ENCODE peak calls at places on chromosomes 1 and 21, in ten cellular contexts. Z is progenitor cell of endocrine pancreas; H is LHCN-M2; J is stimulated activated CD4-positive, alpha-beta T cell treated with anti-CD3 and anti-CD28 coated beads, Interleukin-4, amount 100 ng/mL, for 48 hours; N is fibroblast of the conjunctiva; W is upper lobe of right lung; M is CD4-positive, alpha-beta T cell; O is astrocyte of the cerebellum; S is activated T-cell treated with anti-CD3 and anti-CD28 coated beads for 1 hour; C is NCI-H1417 treated with DMSO at 0.1 percent for 48 hours. E is an unnamed sample.

GRCh38 chr1:184482113-184482512 is 95.3 kb downstream of the C1orf21 start:
- DNase-seq in Z (no peak), H (no peak), J (no peak), N (peak; percentile 16), W (no peak), M (no peak), O (no peak), S (no peak), C (no peak), E (no peak)

GRCh38 chr1:85328713-85329376 is 52.4 kb upstream of the BCL10 start:
- DNase-seq in Z (no peak), H (peak; percentile 99), J (no peak), N (peak; percentile 73), W (no peak), M (no peak), O (peak; percentile 95), S (no peak), C (no peak), E (no peak)

GRCh38 chr1:244868484-244869363 is 4.4 kb upstream of the HNRNPU start:
- DNase-seq in Z (no peak), H (no peak), J (no peak), N (no peak), W (no peak), M (no peak), O (no peak), S (no peak), C (no peak), E (no peak)

GRCh38 chr1:66374561-66375111 is 159.3 kb upstream of the SGIP1 start:
- DNase-seq in Z (no peak), H (peak; percentile 91), J (no peak), N (no peak), W (no peak), M (no peak), O (peak; percentile 59), S (no peak), C (no peak), E (no peak)

GRCh38 chr1:183758913-183759312 is 46.0 kb upstream of the RGL1 start:
- DNase-seq in Z (no peak), H (no peak), J (no peak), N (no peak), W (no peak), M (no peak), O (no peak), S (no peak), C (no peak), E (no peak)

GRCh38 chr1:222331340-222331739 is 216.6 kb downstream of the HHIPL2 start:
- DNase-seq in Z (no peak), H (peak; percentile 19), J (no peak), N (no peak), W (no peak), M (no peak), O (peak; percentile 8), S (no peak), C (no peak), E (no peak)

GRCh38 chr1:53295746-53296722 is 31.8 kb downstream of the LRP8 start:
- DNase-seq in Z (no peak), H (no peak), J (no peak), N (no peak), W (peak; percentile 72), M (no peak), O (no peak), S (no peak), C (no peak), E (no peak)

GRCh38 chr1:242178924-242179708 is 180.2 kb upstream of the MAP1LC3C start:
- DNase-seq in Z (no peak), H (no peak), J (no peak), N (no peak), W (no peak), M (no peak), O (no peak), S (no peak), C (no peak), E (peak; percentile 68)

GRCh38 chr1:24498589-24498988 is 4.0 kb upstream of the RCAN3 start:
- DNase-seq in Z (no peak), H (no peak), J (no peak), N (no peak), W (no peak), M (no peak), O (no peak), S (no peak), C (no peak), E (no peak)

GRCh38 chr1:41647202-41648135 is 163.0 kb upstream of the EDN2 start:
- DNase-seq in Z (no peak), H (no peak), J (no peak), N (no peak), W (no peak), M (no peak), O (no peak), S (no peak), C (no peak), E (no peak)

GRCh38 chr1:182598296-182598695 is 5.9 kb downstream of the RGS16 start:
- DNase-seq in Z (no peak), H (no peak), J (no peak), N (no peak), W (no peak), M (no peak), O (no peak), S (no peak), C (no peak), E (no peak)

GRCh38 chr1:228228601-228229074 is 20.8 kb downstream of the OBSCN start:
- DNase-seq in Z (no peak), H (peak; percentile 84), J (no peak), N (peak; percentile 27), W (no peak), M (no peak), O (peak; percentile 11), S (no peak), C (no peak), E (no peak)

GRCh38 chr21:38219049-38219628 is 37.7 kb upstream of the KCNJ15 start:
- DNase-seq in Z (peak; percentile 25), H (peak; percentile 88), J (peak; percentile 56), N (peak; percentile 61), W (peak; percentile 77), M (peak; percentile 55), O (peak; percentile 65), S (peak; percentile 47), C (peak; percentile 40), E (no peak)

GRCh38 chr1:50430010-50430405 is 6.8 kb upstream of the DMRTA2 start:
- DNase-seq in Z (no peak), H (no peak), J (no peak), N (no peak), W (no peak), M (no peak), O (no peak), S (no peak), C (no peak), E (no peak)

GRCh38 chr21:31616216-31616615 is 43.3 kb upstream of the SOD1 start:
- DNase-seq in Z (no peak), H (no peak), J (no peak), N (no peak), W (no peak), M (no peak), O (no peak), S (no peak), C (no peak), E (no peak)

GRCh38 chr1:181604482-181604881 is 121.2 kb downstream of the CACNA1E start:
- DNase-seq in Z (no peak), H (no peak), J (no peak), N (no peak), W (no peak), M (no peak), O (no peak), S (no peak), C (no peak), E (no peak)

GRCh38 chr1:234617986-234618725 is 8.2 kb upstream of the IRF2BP2 start:
- DNase-seq in Z (no peak), H (peak; percentile 97), J (no peak), N (no peak), W (no peak), M (no peak), O (no peak), S (no peak), C (no peak), E (no peak)

GRCh38 chr1:241985787-241986186 is 13.1 kb downstream of the MAP1LC3C start:
- DNase-seq in Z (no peak), H (peak; percentile 47), J (no peak), N (no peak), W (no peak), M (no peak), O (peak; percentile 24), S (no peak), C (no peak), E (no peak)

GRCh38 chr1:59484090-59484489 is 187.2 kb downstream of the FGGY start:
- DNase-seq in Z (no peak), H (peak; percentile 96), J (no peak), N (peak; percentile 65), W (no peak), M (no peak), O (peak; percentile 78), S (no peak), C (no peak), E (no peak)

E was measured in caudate nucleus.